ENCODE peak calls at places on chromosomes 4 and X, in four cellular contexts. One of them, this sample, is unnamed.

GRCh38 chr4:74930166-74930565 is 2.8 kb upstream of the PARM1 start:
- DNase-seq in H54: no peak
- DNase-seq in AG20443: no peak
- DNase-seq in Caki2: no peak
- DNase-seq in this sample: no peak

GRCh38 chr4:134308910-134309309 is 107.3 kb upstream of the PABPC4L start:
- DNase-seq in H54: no peak
- DNase-seq in AG20443: no peak
- DNase-seq in Caki2: no peak
- DNase-seq in this sample: no peak

GRCh38 chr4:38765391-38765790 is 17.4 kb downstream of the TLR10 start:
- DNase-seq in H54: no peak
- DNase-seq in AG20443: peak; percentile 18
- DNase-seq in Caki2: no peak
- DNase-seq in this sample: no peak

GRCh38 chr4:48639816-48640215 is 140.3 kb downstream of the FRYL start:
- DNase-seq in H54: no peak
- DNase-seq in AG20443: no peak
- DNase-seq in Caki2: no peak
- DNase-seq in this sample: no peak

GRCh38 chr4:79209822-79210635 is 115.8 kb downstream of the NAA11 start:
- DNase-seq in H54: no peak
- DNase-seq in AG20443: no peak
- DNase-seq in Caki2: peak; percentile 86
- DNase-seq in this sample: no peak

GRCh38 chr4:174423257-174423944 is 98.9 kb downstream of the HPGD start:
- DNase-seq in H54: peak; percentile 34
- DNase-seq in AG20443: peak; percentile 65
- DNase-seq in Caki2: peak; percentile 77
- DNase-seq in this sample: peak; percentile 9

GRCh38 chr4:186844059-186844681 is 120.5 kb upstream of the FAT1 start:
- DNase-seq in H54: no peak
- DNase-seq in AG20443: peak; percentile 68
- DNase-seq in Caki2: peak; percentile 65
- DNase-seq in this sample: no peak

GRCh38 chr4:90025248-90025647 is 101.9 kb upstream of the CCSER1 start:
- DNase-seq in H54: no peak
- DNase-seq in AG20443: no peak
- DNase-seq in Caki2: peak; percentile 4
- DNase-seq in this sample: no peak

GRCh38 chrX:138872537-138872936 is 161.0 kb upstream of the FGF13 start:
- DNase-seq in H54: no peak
- DNase-seq in AG20443: no peak
- DNase-seq in Caki2: no peak
- DNase-seq in this sample: no peak

GRCh38 chr4:81421346-81422218 is 50.1 kb downstream of the RASGEF1B start:
- DNase-seq in H54: no peak
- DNase-seq in AG20443: no peak
- DNase-seq in Caki2: peak; percentile 27
- DNase-seq in this sample: no peak

GRCh38 chrX:44674906-44675305 is 132.2 kb upstream of the FUNDC1 start:
- DNase-seq in H54: no peak
- DNase-seq in AG20443: no peak
- DNase-seq in Caki2: no peak
- DNase-seq in this sample: no peak

GRCh38 chr4:153211986-153212720 is 7.9 kb downstream of the TRIM2 start:
- DNase-seq in H54: no peak
- DNase-seq in AG20443: no peak
- DNase-seq in Caki2: no peak
- DNase-seq in this sample: no peak

GRCh38 chr4:139625487-139625886 is 40.1 kb upstream of the MGST2 start:
- DNase-seq in H54: no peak
- DNase-seq in AG20443: no peak
- DNase-seq in Caki2: no peak
- DNase-seq in this sample: no peak

GRCh38 chr4:145034727-145035211 is 63.2 kb downstream of the ANAPC10 start:
- DNase-seq in H54: peak; percentile 5
- DNase-seq in AG20443: peak; percentile 65
- DNase-seq in Caki2: no peak
- DNase-seq in this sample: no peak

GRCh38 chr4:71389149-71389840 is 50.5 kb downstream of the SLC4A4 start:
- DNase-seq in H54: no peak
- DNase-seq in AG20443: no peak
- DNase-seq in Caki2: no peak
- DNase-seq in this sample: no peak

GRCh38 chrX:19063030-19063429 is 59.2 kb downstream of the ADGRG2 start:
- DNase-seq in H54: peak; percentile 6
- DNase-seq in AG20443: peak; percentile 52
- DNase-seq in Caki2: no peak
- DNase-seq in this sample: no peak

GRCh38 chr4:86895692-86896488 is 3.7 kb upstream of the C4orf36 start:
- DNase-seq in H54: no peak
- DNase-seq in AG20443: peak; percentile 55
- DNase-seq in Caki2: peak; percentile 62
- DNase-seq in this sample: no peak

GRCh38 chr4:76305971-76306881 is at the start of gene STBD1:
- DNase-seq in H54: peak; percentile 45
- DNase-seq in AG20443: peak; percentile 84
- DNase-seq in Caki2: peak; percentile 81
- DNase-seq in this sample: peak; percentile 48

GRCh38 chrX:966396-967070 is 245.9 kb downstream of the CRLF2 start:
- DNase-seq in H54: no peak
- DNase-seq in AG20443: no peak
- DNase-seq in Caki2: no peak
- DNase-seq in this sample: no peak

GRCh38 chrX:68196939-68197791 is 236.1 kb downstream of the OPHN1 start:
- DNase-seq in H54: peak; percentile 40
- DNase-seq in AG20443: peak; percentile 54
- DNase-seq in Caki2: peak; percentile 30
- DNase-seq in this sample: no peak

GRCh38 chr4:42671431-42672194 is 14.7 kb upstream of the ATP8A1 start:
- DNase-seq in H54: no peak
- DNase-seq in AG20443: no peak
- DNase-seq in Caki2: no peak
- DNase-seq in this sample: no peak

GRCh38 chr4:83074086-83074704 is 39.2 kb downstream of the COPS4 start:
- DNase-seq in H54: no peak
- DNase-seq in AG20443: peak; percentile 72
- DNase-seq in Caki2: peak; percentile 32
- DNase-seq in this sample: no peak

GRCh38 chr4:107125496-107125895 is 89.4 kb upstream of the DKK2 start:
- DNase-seq in H54: no peak
- DNase-seq in AG20443: peak; percentile 26
- DNase-seq in Caki2: no peak
- DNase-seq in this sample: no peak

GRCh38 chr4:55854132-55854531 is 684 bp downstream of the EXOC1 start:
- DNase-seq in H54: no peak
- DNase-seq in AG20443: peak; percentile 2
- DNase-seq in Caki2: no peak
- DNase-seq in this sample: no peak

GRCh38 chr4:42280327-42281095 is 116.8 kb upstream of the SHISA3 start:
- DNase-seq in H54: no peak
- DNase-seq in AG20443: peak; percentile 56
- DNase-seq in Caki2: no peak
- DNase-seq in this sample: no peak

GRCh38 chr4:24897639-24898038 is 15.2 kb downstream of the CCDC149 start:
- DNase-seq in H54: no peak
- DNase-seq in AG20443: no peak
- DNase-seq in Caki2: no peak
- DNase-seq in this sample: no peak

GRCh38 chr4:57098945-57099344 is 11.2 kb downstream of the IGFBP7 start:
- DNase-seq in H54: no peak
- DNase-seq in AG20443: peak; percentile 36
- DNase-seq in Caki2: no peak
- DNase-seq in this sample: no peak